ENCODE peak calls at places on chromosomes 13 and 19, in five cellular contexts. One of them, this sample, is unnamed.
A peak's percentile ranks its signal among the peaks of the same experiment; 100 is the strongest.

GRCh38 chr19:48780684-48781391 is 25.5 kb downstream of the FGF21 start:
- DNase-seq in heart left ventricle: no peak
- DNase-seq in adrenal gland: peak; percentile 86
- DNase-seq in right lobe of liver: no peak
- DNase-seq in IMR-90: peak; percentile 58
- DNase-seq in this sample: peak; percentile 67

GRCh38 chr13:84737671-84738070 is 855.4 kb upstream of the SLITRK1 start:
- DNase-seq in IMR-90: no peak
- DNase-seq in heart left ventricle: no peak
- DNase-seq in right lobe of liver: no peak
- DNase-seq in adrenal gland: no peak
- DNase-seq in this sample: no peak

GRCh38 chr13:37869756-37870488 is at the start of gene TRPC4:
- DNase-seq in heart left ventricle: peak; percentile 69
- DNase-seq in IMR-90: peak; percentile 59
- DNase-seq in adrenal gland: no peak
- DNase-seq in right lobe of liver: no peak
- DNase-seq in this sample: no peak

GRCh38 chr19:45782820-45783785 is 813 bp upstream of the DMPK start:
- DNase-seq in heart left ventricle: peak; percentile 92
- DNase-seq in adrenal gland: peak; percentile 85
- DNase-seq in right lobe of liver: no peak
- DNase-seq in IMR-90: peak; percentile 71
- DNase-seq in this sample: peak; percentile 53

GRCh38 chr13:76214001-76214400 is 577.9 kb downstream of the LMO7 start:
- DNase-seq in adrenal gland: no peak
- DNase-seq in right lobe of liver: no peak
- DNase-seq in heart left ventricle: no peak
- DNase-seq in IMR-90: no peak
- DNase-seq in this sample: no peak

GRCh38 chr19:4609878-4610511 is 29.3 kb upstream of the TNFAIP8L1 start:
- DNase-seq in right lobe of liver: peak; percentile 51
- DNase-seq in heart left ventricle: peak; percentile 50
- DNase-seq in IMR-90: no peak
- DNase-seq in adrenal gland: no peak
- DNase-seq in this sample: no peak

GRCh38 chr13:36806102-36806501 is 12.9 kb upstream of the RFXAP start:
- DNase-seq in IMR-90: no peak
- DNase-seq in adrenal gland: no peak
- DNase-seq in right lobe of liver: no peak
- DNase-seq in heart left ventricle: no peak
- DNase-seq in this sample: no peak

GRCh38 chr13:57629821-57630235 is 1.7 kb upstream of the PCDH17 start:
- DNase-seq in right lobe of liver: peak; percentile 72
- DNase-seq in IMR-90: peak; percentile 42
- DNase-seq in heart left ventricle: peak; percentile 91
- DNase-seq in adrenal gland: peak; percentile 97
- DNase-seq in this sample: no peak

GRCh38 chr13:106630650-106631049 is 62.7 kb upstream of the ARGLU1 start:
- DNase-seq in right lobe of liver: no peak
- DNase-seq in IMR-90: no peak
- DNase-seq in adrenal gland: no peak
- DNase-seq in heart left ventricle: no peak
- DNase-seq in this sample: no peak

GRCh38 chr13:98632971-98633370 is 56.1 kb upstream of the STK24 start:
- DNase-seq in right lobe of liver: no peak
- DNase-seq in IMR-90: peak; percentile 5
- DNase-seq in heart left ventricle: no peak
- DNase-seq in adrenal gland: no peak
- DNase-seq in this sample: no peak

GRCh38 chr19:7297742-7298141 is 3.5 kb upstream of the INSR start:
- DNase-seq in heart left ventricle: no peak
- DNase-seq in IMR-90: no peak
- DNase-seq in adrenal gland: no peak
- DNase-seq in right lobe of liver: no peak
- DNase-seq in this sample: no peak

GRCh38 chr19:35088514-35088913 is 27.1 kb upstream of the FXYD3 start:
- DNase-seq in heart left ventricle: no peak
- DNase-seq in adrenal gland: no peak
- DNase-seq in right lobe of liver: no peak
- DNase-seq in IMR-90: peak; percentile 87
- DNase-seq in this sample: no peak

GRCh38 chr13:24119593-24120508 is 40.7 kb upstream of the SPATA13 start:
- DNase-seq in right lobe of liver: peak; percentile 57
- DNase-seq in IMR-90: peak; percentile 64
- DNase-seq in adrenal gland: no peak
- DNase-seq in heart left ventricle: no peak
- DNase-seq in this sample: no peak

GRCh38 chr19:33440682-33441081 is 67.2 kb downstream of the CEBPG start:
- DNase-seq in adrenal gland: no peak
- DNase-seq in right lobe of liver: peak; percentile 42
- DNase-seq in heart left ventricle: peak; percentile 5
- DNase-seq in IMR-90: no peak
- DNase-seq in this sample: no peak

GRCh38 chr19:53308339-53308811 is 25.2 kb upstream of the ZNF845 start:
- DNase-seq in heart left ventricle: no peak
- DNase-seq in IMR-90: no peak
- DNase-seq in right lobe of liver: no peak
- DNase-seq in adrenal gland: peak; percentile 54
- DNase-seq in this sample: no peak

GRCh38 chr19:4338441-4339350 is at the start of gene STAP2:
- DNase-seq in adrenal gland: no peak
- DNase-seq in IMR-90: no peak
- DNase-seq in right lobe of liver: peak; percentile 78
- DNase-seq in heart left ventricle: no peak
- DNase-seq in this sample: no peak

GRCh38 chr13:84430441-84430840 is 548.2 kb upstream of the SLITRK1 start:
- DNase-seq in IMR-90: peak; percentile 1
- DNase-seq in right lobe of liver: no peak
- DNase-seq in heart left ventricle: no peak
- DNase-seq in adrenal gland: no peak
- DNase-seq in this sample: no peak

GRCh38 chr13:78712866-78713265 is 53.9 kb upstream of the OBI1 start:
- DNase-seq in right lobe of liver: no peak
- DNase-seq in IMR-90: no peak
- DNase-seq in adrenal gland: no peak
- DNase-seq in heart left ventricle: no peak
- DNase-seq in this sample: no peak

GRCh38 chr19:55341191-55342043 is 1.7 kb downstream of the KMT5C start:
- DNase-seq in IMR-90: peak; percentile 33
- DNase-seq in heart left ventricle: peak; percentile 83
- DNase-seq in right lobe of liver: no peak
- DNase-seq in adrenal gland: peak; percentile 86
- DNase-seq in this sample: peak; percentile 26

GRCh38 chr13:32537580-32538233 is 888 bp downstream of the N4BP2L2 start:
- DNase-seq in heart left ventricle: peak; percentile 38
- DNase-seq in adrenal gland: peak; percentile 63
- DNase-seq in right lobe of liver: peak; percentile 56
- DNase-seq in IMR-90: no peak
- DNase-seq in this sample: peak; percentile 56

GRCh38 chr13:44371421-44371820 is 2.2 kb upstream of the SERP2 start:
- DNase-seq in right lobe of liver: no peak
- DNase-seq in heart left ventricle: no peak
- DNase-seq in adrenal gland: no peak
- DNase-seq in IMR-90: no peak
- DNase-seq in this sample: no peak

GRCh38 chr19:28554321-28555091 is 658.4 kb downstream of the UQCRFS1 start:
- DNase-seq in IMR-90: no peak
- DNase-seq in heart left ventricle: no peak
- DNase-seq in right lobe of liver: no peak
- DNase-seq in adrenal gland: no peak
- DNase-seq in this sample: no peak

GRCh38 chr19:51122112-51122981 is 2.4 kb upstream of the SIGLEC9 start:
- DNase-seq in heart left ventricle: peak; percentile 42
- DNase-seq in adrenal gland: no peak
- DNase-seq in IMR-90: no peak
- DNase-seq in right lobe of liver: no peak
- DNase-seq in this sample: peak; percentile 43

GRCh38 chr19:51119675-51120074 is 5.0 kb upstream of the SIGLEC9 start:
- DNase-seq in heart left ventricle: no peak
- DNase-seq in right lobe of liver: no peak
- DNase-seq in IMR-90: no peak
- DNase-seq in adrenal gland: no peak
- DNase-seq in this sample: no peak

GRCh38 chr19:51116736-51117135 is 8.0 kb upstream of the SIGLEC9 start:
- DNase-seq in adrenal gland: no peak
- DNase-seq in IMR-90: no peak
- DNase-seq in right lobe of liver: no peak
- DNase-seq in heart left ventricle: no peak
- DNase-seq in this sample: no peak

GRCh38 chr19:51121257-51121656 is 3.4 kb upstream of the SIGLEC9 start:
- DNase-seq in IMR-90: no peak
- DNase-seq in right lobe of liver: no peak
- DNase-seq in adrenal gland: no peak
- DNase-seq in heart left ventricle: no peak
- DNase-seq in this sample: no peak

GRCh38 chr19:51119089-51119488 is 5.6 kb upstream of the SIGLEC9 start:
- DNase-seq in right lobe of liver: no peak
- DNase-seq in IMR-90: no peak
- DNase-seq in heart left ventricle: no peak
- DNase-seq in adrenal gland: no peak
- DNase-seq in this sample: no peak
- H3K27ac ChIP-seq in right lobe of liver: no peak overlapping the region
- H3K27ac ChIP-seq in IMR-90: no peak overlapping the region
- H3K27ac ChIP-seq in heart left ventricle: no peak overlapping the region
- H3K27ac ChIP-seq in adrenal gland: no peak overlapping the region
- H3K27ac ChIP-seq in this sample: no peak overlapping the region

DNA sequence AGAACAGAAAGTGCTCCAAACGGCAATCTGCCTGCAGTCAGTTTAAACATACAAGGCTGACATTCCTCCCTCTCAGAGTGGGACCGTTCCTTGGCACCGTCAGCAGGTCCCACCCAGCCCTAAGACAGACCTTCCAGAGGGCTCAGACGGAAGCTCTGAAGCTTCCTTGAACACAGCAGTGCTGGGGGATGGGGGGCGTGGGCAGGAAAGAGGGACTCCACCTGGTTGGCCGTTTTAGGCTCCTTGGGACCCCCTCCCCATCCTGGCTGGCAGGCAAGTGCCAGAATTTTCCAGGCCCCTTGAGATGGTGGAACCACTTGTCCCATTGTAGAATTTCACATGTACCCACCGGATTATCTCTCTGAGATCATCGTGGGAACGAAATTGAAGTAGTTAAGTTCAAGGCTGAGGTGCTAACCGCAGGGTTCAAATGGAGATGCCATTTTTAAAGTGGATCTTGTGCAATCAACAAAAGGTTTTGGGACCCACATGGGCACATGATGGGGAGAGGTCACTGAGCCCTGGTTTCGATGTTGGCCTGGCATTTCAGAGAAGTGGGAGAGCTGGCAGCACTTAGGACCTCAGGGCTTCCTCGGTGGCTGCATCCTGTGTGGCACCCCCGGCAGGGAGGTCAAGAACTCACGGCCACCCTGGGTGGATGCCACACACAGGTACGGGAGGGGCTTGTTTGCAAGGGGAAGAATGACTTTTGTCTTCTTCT is 46.2 kb downstream of the KLF2 start:
- DNase-seq in adrenal gland: no peak
- DNase-seq in right lobe of liver: no peak
- DNase-seq in heart left ventricle: peak; percentile 27
- DNase-seq in IMR-90: no peak
- DNase-seq in this sample: peak; percentile 46
- H3K4me1 ChIP-seq in adrenal gland: peaks cover 38% of the 10 kb centered on the region
- H3K4me1 ChIP-seq in right lobe of liver: peaks cover 39% of the 10 kb centered on the region
- H3K4me1 ChIP-seq in heart left ventricle: peaks cover 23% of the 10 kb centered on the region
- H3K4me1 ChIP-seq in IMR-90: peaks cover 10% of the 10 kb centered on the region
- H3K4me1 ChIP-seq in this sample: peaks cover 53% of the 10 kb centered on the region

GRCh38 chr19:2362970-2363300 is 2.9 kb downstream of the TMPRSS9 start:
- DNase-seq in IMR-90: no peak
- DNase-seq in adrenal gland: no peak
- DNase-seq in heart left ventricle: no peak
- DNase-seq in right lobe of liver: no peak
- DNase-seq in this sample: no peak

GRCh38 chr19:2359992-2360875 is at the start of gene TMPRSS9:
- DNase-seq in heart left ventricle: no peak
- DNase-seq in right lobe of liver: no peak
- DNase-seq in adrenal gland: no peak
- DNase-seq in IMR-90: no peak
- DNase-seq in this sample: no peak

GRCh38 chr19:2361259-2362038 is 1.4 kb downstream of the TMPRSS9 start:
- DNase-seq in IMR-90: no peak
- DNase-seq in adrenal gland: no peak
- DNase-seq in heart left ventricle: no peak
- DNase-seq in right lobe of liver: no peak
- DNase-seq in this sample: no peak

GRCh38 chr19:2362039-2362969 is 2.2 kb downstream of the TMPRSS9 start:
- DNase-seq in IMR-90: no peak
- DNase-seq in right lobe of liver: no peak
- DNase-seq in adrenal gland: no peak
- DNase-seq in heart left ventricle: no peak
- DNase-seq in this sample: no peak

GRCh38 chr19:2360876-2361232 is 789 bp downstream of the TMPRSS9 start:
- DNase-seq in heart left ventricle: no peak
- DNase-seq in adrenal gland: no peak
- DNase-seq in right lobe of liver: no peak
- DNase-seq in IMR-90: no peak
- DNase-seq in this sample: no peak
- TF ChIP-seq POLR2A in heart left ventricle: no peak
- TF ChIP-seq POLR2A in adrenal gland: no peak
- TF ChIP-seq POLR2A in right lobe of liver: no peak
- TF ChIP-seq POLR2A in IMR-90: no peak
- TF ChIP-seq POLR2A in this sample: no peak

GRCh38 chr19:11179716-11180297 is 17.5 kb downstream of the KANK2 start:
- DNase-seq in heart left ventricle: no peak
- DNase-seq in right lobe of liver: no peak
- DNase-seq in IMR-90: no peak
- DNase-seq in adrenal gland: no peak
- DNase-seq in this sample: peak; percentile 42
- H3K27ac ChIP-seq in heart left ventricle: peak overlapping the region; percentile 57
- H3K27ac ChIP-seq in right lobe of liver: peak overlapping the region; percentile 43
- H3K27ac ChIP-seq in IMR-90: no peak overlapping the region
- H3K27ac ChIP-seq in adrenal gland: no peak overlapping the region
- H3K27ac ChIP-seq in this sample: peak overlapping the region; percentile 39

GRCh38 chr19:2774083-2774679 is 8.9 kb downstream of the SGTA start:
- DNase-seq in heart left ventricle: peak; percentile 80
- DNase-seq in IMR-90: no peak
- DNase-seq in adrenal gland: no peak
- DNase-seq in right lobe of liver: no peak
- DNase-seq in this sample: no peak
- H3K4me1 ChIP-seq in heart left ventricle: peaks cover 53% of the 10 kb centered on the region
- H3K4me1 ChIP-seq in IMR-90: peaks cover 2% of the 10 kb centered on the region
- H3K4me1 ChIP-seq in adrenal gland: peaks cover 33% of the 10 kb centered on the region
- H3K4me1 ChIP-seq in right lobe of liver: peaks cover 15% of the 10 kb centered on the region
- H3K4me1 ChIP-seq in this sample: no peaks in the 10 kb centered on the region